ENCODE peak calls at places on chromosomes 16 and 17, in five cellular contexts. K is vagina, T is stomach, V is suprapubic skin, L is endothelial cell of umbilical vein. A is an unnamed sample.
A peak's percentile ranks its signal among the peaks of the same experiment; 100 is the strongest.

GRCh38 chr16:57539072-57539796 is 2.9 kb upstream of the CCDC102A start:
- DNase-seq in V (peak; percentile 66), K (no peak), T (no peak), L (no peak), A (no peak)

GRCh38 chr16:78893340-78893739 is 707.2 kb downstream of the MAF start:
- DNase-seq in L (no peak), V (no peak), K (no peak), T (no peak), A (no peak)

GRCh38 chr16:84426804-84427203 is 58.5 kb downstream of the ATP2C2 start:
- DNase-seq in L (no peak), V (no peak), T (no peak), K (no peak), A (no peak)

GRCh38 chr17:63531022-63531965 is 8.1 kb downstream of the KCNH6 start:
- DNase-seq in L (no peak), T (no peak), V (no peak), K (no peak), A (no peak)

GRCh38 chr17:559699-560378 is 154.8 kb downstream of the VPS53 start:
- DNase-seq in V (no peak), L (peak; percentile 73), T (no peak), K (no peak), A (no peak)

GRCh38 chr17:19746517-19746916 is 1.6 kb downstream of the ALDH3A1 start:
- DNase-seq in K (no peak), V (no peak), T (no peak), L (no peak), A (no peak)

GRCh38 chr17:32299579-32300158 is 34.0 kb downstream of the RHBDL3 start:
- DNase-seq in L (no peak), K (no peak), V (no peak), T (no peak), A (no peak)

GRCh38 chr17:26792486-26792885 is 501.4 kb upstream of the WSB1 start:
- DNase-seq in K (no peak), V (no peak), L (peak; percentile 94), T (no peak), A (no peak)

GRCh38 chr17:2050871-2051387 is 4.0 kb upstream of the HIC1 start:
- DNase-seq in K (no peak), L (no peak), V (no peak), T (peak; percentile 52), A (no peak)

GRCh38 chr17:17694229-17695081 is 13.2 kb downstream of the RAI1 start:
- DNase-seq in V (no peak), L (peak; percentile 83), T (peak; percentile 70), K (no peak), A (peak; percentile 69)

GRCh38 chr16:84279871-84280270 is 14.8 kb upstream of the WFDC1 start:
- DNase-seq in K (no peak), T (no peak), L (no peak), V (no peak), A (no peak)

GRCh38 chr16:85422374-85423185 is 190.5 kb upstream of the GSE1 start:
- DNase-seq in V (no peak), T (peak; percentile 95), K (no peak), L (no peak), A (peak; percentile 85)

GRCh38 chr16:78098544-78099371 is 696 bp upstream of the WWOX start:
- DNase-seq in V (no peak), T (no peak), L (no peak), K (no peak), A (no peak)

GRCh38 chr16:25121824-25122600 is 10.5 kb downstream of the LCMT1 start:
- DNase-seq in L (no peak), K (no peak), T (no peak), V (no peak), A (no peak)

GRCh38 chr16:8173111-8173644 is 417.1 kb downstream of the TMEM114 start:
- DNase-seq in V (no peak), L (peak; percentile 5), K (no peak), T (peak; percentile 71), A (peak; percentile 27)

GRCh38 chr17:31530391-31530990 is 139.0 kb downstream of the RAB11FIP4 start:
- DNase-seq in V (no peak), T (no peak), K (no peak), L (no peak), A (no peak)

GRCh38 chr16:53726625-53727024 is 22.7 kb downstream of the FTO start:
- DNase-seq in K (no peak), T (no peak), V (no peak), L (no peak), A (no peak)

GRCh38 chr17:68036304-68037147 is 991 bp downstream of the KPNA2 start:
- DNase-seq in L (no peak), V (no peak), K (no peak), T (no peak), A (no peak)

GRCh38 chr16:82671743-82672142 is 45.0 kb downstream of the CDH13 start:
- DNase-seq in T (no peak), V (no peak), L (no peak), K (no peak), A (no peak)

DNA sequence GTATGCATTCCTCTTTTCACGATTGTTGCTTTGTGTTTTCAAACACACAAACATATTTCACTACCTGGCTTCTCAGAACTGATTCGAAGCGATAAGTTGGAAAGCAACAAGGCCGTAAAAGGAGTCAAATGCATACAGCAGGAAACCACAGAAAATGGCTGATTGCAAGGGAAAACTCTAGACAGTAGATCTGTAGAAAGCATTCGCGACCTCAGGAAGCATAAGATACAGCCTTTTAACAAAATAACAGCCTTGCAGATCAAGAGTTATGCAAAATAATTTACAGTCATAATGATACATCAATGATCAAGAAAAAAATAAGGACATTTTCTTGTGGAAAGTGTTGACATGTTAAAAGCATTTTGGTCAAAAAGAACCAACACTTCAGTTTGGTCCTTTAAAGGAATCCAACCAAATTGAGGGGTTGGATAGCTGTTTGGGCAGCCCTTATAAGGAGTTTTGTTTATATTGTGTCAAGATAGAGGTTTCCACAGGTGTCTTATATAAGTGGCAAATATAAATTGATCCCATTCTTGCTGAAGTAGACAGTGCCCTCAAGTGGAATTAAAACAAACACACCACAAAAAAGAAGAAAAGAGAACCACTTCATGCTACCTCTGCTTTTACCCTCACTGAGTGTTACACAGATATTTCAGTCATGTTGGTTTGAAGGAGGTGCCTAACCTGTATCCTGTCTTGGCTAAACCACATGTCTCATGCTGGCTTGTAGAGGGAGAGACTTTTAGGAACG is 5.5 kb downstream of the CYLD start:
- DNase-seq in L (peak; percentile 33), V (no peak), K (no peak), T (no peak), A (no peak)
- TF ChIP-seq CTCF in L (no peak), V (no peak), K (no peak), T (no peak), A (no peak)

DNA sequence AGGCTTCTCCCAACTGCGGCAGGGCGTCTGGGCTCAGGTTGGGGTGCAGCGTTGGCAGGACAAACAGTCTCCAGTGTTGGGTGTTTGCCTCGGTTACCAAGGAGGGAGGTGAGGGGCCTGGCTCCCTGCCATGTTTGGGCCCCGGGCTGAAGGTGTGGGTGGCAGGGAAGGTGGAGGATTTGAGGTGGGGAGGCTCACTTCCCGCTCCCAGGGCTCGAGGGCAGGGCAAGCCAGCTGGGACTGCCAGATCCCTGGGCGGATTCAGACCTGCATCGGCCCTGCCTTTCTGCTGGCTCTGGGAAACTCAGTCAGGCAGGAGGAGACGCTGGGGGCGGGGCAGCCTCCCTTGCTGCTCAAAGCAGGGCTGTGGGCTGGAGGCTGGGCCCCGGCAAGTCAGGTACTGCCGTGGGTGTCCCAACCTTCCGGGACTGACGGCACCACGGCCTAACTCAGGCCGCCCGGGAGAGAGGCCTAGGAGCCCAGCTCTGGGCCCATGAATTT is 31.3 kb upstream of the KRT17 start:
- DNase-seq in V (peak; percentile 92), K (no peak), L (no peak), T (peak; percentile 92), A (peak; percentile 96)
- H3K4me3 ChIP-seq in V (no peak overlapping the region), K (no peak overlapping the region), L (no peak overlapping the region), T (no peak overlapping the region), A (no peak overlapping the region)

DNA sequence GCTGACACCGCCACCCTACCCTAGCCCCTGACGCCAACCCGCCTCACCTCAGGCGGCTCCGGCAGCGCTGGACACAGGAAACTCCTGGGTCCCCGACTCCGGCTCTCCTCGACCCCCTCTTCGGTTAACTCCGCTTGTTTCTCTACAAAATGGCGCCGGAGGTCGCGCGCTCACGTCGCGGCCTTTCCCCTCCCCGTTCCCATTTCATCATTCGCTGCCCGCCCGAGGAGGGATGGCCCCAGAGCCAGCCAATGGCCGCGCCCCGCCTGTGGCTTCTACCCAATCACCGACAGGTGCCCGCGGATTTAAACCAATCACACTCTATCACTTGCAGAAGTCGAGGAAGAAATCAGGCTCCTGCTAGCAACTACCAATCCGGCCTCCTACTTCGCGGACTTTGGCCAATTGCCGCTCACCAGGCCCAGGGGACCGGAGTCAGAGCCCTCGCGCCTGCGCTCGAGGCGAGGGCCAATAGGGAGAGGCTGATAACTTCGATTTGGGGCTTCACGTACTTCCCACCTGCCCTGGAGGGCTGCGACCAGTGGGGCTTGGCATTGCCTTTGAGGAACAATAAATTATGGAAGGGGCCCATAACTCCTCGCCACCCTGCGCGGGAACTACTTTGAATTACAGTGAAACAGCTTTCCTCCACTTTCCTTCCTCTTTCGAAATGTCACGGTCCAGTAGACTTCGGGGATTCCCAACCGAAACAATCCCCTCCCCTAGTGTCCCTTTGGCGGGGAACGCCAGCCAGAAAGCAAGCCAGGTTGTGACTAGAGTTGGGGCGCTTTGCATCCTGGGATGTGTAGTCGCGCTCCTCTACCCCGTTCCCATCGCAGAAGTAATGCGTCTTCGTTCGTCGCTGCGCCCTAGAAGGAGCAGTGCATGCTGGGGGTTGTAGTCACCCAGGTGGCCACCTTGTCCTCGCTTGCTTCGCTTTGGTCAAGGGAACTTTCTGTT is at the start of gene CNOT1:
- DNase-seq in L (peak; percentile 100), V (peak; percentile 99), K (peak; percentile 99), T (peak; percentile 98), A (peak; percentile 99)
- TF ChIP-seq POLR2A in L (peak; percentile 91), V (no peak), K (peak; percentile 24), T (no peak), A (peak; percentile 29)

GRCh38 chr16:6165330-6165984 is 1067.9 kb upstream of the EEF2KMT start:
- DNase-seq in T (no peak), K (no peak), V (no peak), L (no peak), A (no peak)

DNA sequence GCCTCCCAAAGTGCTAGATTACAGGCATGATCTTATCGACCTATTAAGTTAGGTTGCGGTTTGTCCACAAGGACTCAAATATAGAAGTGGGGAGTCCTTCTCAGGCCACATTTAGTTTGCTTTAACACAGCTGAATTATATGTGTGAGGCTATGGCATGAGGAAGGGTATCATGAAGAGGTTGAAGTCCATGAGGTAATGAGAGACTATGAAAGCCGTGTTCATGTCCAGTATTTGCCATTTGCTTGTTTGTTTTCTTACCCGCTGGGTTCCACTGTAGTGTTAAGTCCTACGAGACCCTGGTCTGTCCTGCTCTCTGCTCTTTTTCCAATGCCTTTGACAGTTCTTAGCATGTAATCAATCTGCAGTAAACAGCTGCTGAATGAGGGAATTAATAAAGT is 1072.4 kb upstream of the EEF2KMT start:
- DNase-seq in V (no peak), K (no peak), T (no peak), L (no peak), A (no peak)
- TF ChIP-seq CTCF in V (no peak), K (no peak), T (no peak), L (no peak), A (no peak)

A was measured in lower leg skin.